ENCODE peak calls at places on chromosome 4, in four cellular contexts. Q is prostate gland, E is GM12891, M is breast epithelium. H is an unnamed sample.

GRCh38 chr4:120709986-120710385 is 212.5 kb downstream of the PRDM5 start:
- DNase-seq in Q (no peak), M (no peak), E (no peak), H (no peak)

GRCh38 chr4:150131581-150132228 is 53.5 kb downstream of the DCLK2 start:
- DNase-seq in Q (no peak), E (no peak), M (no peak), H (no peak)

GRCh38 chr4:4395849-4396627 is 9.1 kb downstream of the NSG1 start:
- DNase-seq in M (no peak), E (no peak), Q (no peak), H (peak; percentile 50)

GRCh38 chr4:20418865-20419451 is 167.3 kb downstream of the SLIT2 start:
- DNase-seq in Q (peak; percentile 7), M (no peak), E (no peak), H (no peak)

GRCh38 chr4:8303485-8304281 is 34.1 kb downstream of the HTRA3 start:
- DNase-seq in E (no peak), M (no peak), Q (no peak), H (no peak)

GRCh38 chr4:168569066-168569908 is 72.4 kb downstream of the PALLD start:
- DNase-seq in E (no peak), M (peak; percentile 32), Q (peak; percentile 21), H (no peak)

GRCh38 chr4:175469519-175469918 is 342.5 kb downstream of the GPM6A start:
- DNase-seq in E (no peak), Q (no peak), M (no peak), H (no peak)

GRCh38 chr4:98682719-98683118 is 24.3 kb upstream of the TSPAN5 start:
- DNase-seq in E (no peak), Q (no peak), M (no peak), H (no peak)

GRCh38 chr4:40755609-40756008 is 5.9 kb downstream of the NSUN7 start:
- DNase-seq in Q (no peak), E (no peak), M (no peak), H (no peak)

GRCh38 chr4:38563703-38564490 is 100.1 kb upstream of the KLF3 start:
- DNase-seq in E (no peak), Q (peak; percentile 24), M (no peak), H (no peak)

GRCh38 chr4:154084864-154085263 is 296.0 kb upstream of the SFRP2 start:
- DNase-seq in E (no peak), Q (no peak), M (no peak), H (no peak)

GRCh38 chr4:26197018-26197779 is 123.6 kb upstream of the RBPJ start:
- DNase-seq in M (peak; percentile 56), Q (no peak), E (peak; percentile 42), H (peak; percentile 46)

GRCh38 chr4:102825261-102826071 is 1.9 kb downstream of the UBE2D3 start:
- DNase-seq in M (peak; percentile 42), Q (peak; percentile 39), E (no peak), H (no peak)
- TF ChIP-seq POLR2A in M (peak; percentile 29), Q (peak; percentile 46), E (peak; percentile 12), H (peak; percentile 37)

GRCh38 chr4:17066972-17067371 is 168.5 kb upstream of the LDB2 start:
- DNase-seq in E (no peak), M (no peak), Q (no peak), H (no peak)
- TF ChIP-seq POLR2AphosphoS5 in E (no peak), M (no peak), Q (no peak), H (no peak)

GRCh38 chr4:1984406-1985191 is 24.2 kb downstream of the NELFA start:
- DNase-seq in M (no peak), E (no peak), Q (no peak), H (no peak)
- TF ChIP-seq POLR2A in M (no peak), E (no peak), Q (no peak), H (no peak)

GRCh38 chr4:159106636-159107035 is 3.8 kb downstream of the RAPGEF2 start:
- DNase-seq in E (no peak), Q (no peak), M (no peak), H (no peak)
- TF ChIP-seq POLR2AphosphoS5 in E (no peak), Q (no peak), M (no peak), H (no peak)

DNA sequence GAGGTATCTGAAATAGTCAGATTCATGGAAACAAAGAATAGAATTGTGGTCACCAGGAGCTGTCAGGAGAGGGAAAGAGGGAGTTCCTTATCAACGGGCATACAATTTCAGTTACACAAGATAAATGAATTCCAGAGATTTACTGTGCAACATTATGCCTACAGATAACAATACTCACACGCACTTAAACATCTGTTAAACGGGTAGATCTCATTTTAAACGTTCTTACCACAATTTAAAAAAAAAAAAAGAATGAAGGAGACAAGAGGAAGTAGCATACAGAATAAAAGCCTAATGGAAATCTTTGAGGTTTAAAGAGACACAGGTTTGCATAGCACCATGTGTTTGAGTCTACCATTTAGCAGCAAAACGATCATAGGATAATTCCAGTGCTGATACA is 298.0 kb downstream of the DKK2 start:
- DNase-seq in Q (no peak), M (no peak), E (no peak), H (no peak)
- TF ChIP-seq POLR2A in Q (no peak), M (no peak), E (no peak), H (no peak)

DNA sequence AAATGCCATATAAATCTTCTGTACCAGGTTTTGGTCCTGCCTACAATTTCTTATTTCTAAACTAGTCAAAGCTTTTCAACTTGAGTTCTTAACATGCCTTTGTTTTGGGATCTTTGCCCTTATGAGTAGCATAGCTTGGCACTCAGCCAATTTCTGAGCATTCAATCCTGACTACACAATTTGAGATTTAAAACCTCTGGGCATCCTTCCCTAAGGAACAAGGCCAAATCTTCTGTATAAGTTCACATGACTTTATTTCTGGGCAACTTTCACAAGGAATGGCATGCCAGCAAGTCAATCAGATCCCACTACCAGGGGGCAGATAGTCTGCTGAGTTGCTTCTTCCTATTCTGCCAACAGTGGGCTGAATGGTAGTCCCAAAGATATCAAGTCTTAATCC is 254.2 kb downstream of the ADAMTS3 start:
- DNase-seq in M (no peak), Q (peak; percentile 62), E (no peak), H (no peak)
- TF ChIP-seq POLR2AphosphoS5 in M (no peak), Q (peak; percentile 13), E (no peak), H (no peak)

DNA sequence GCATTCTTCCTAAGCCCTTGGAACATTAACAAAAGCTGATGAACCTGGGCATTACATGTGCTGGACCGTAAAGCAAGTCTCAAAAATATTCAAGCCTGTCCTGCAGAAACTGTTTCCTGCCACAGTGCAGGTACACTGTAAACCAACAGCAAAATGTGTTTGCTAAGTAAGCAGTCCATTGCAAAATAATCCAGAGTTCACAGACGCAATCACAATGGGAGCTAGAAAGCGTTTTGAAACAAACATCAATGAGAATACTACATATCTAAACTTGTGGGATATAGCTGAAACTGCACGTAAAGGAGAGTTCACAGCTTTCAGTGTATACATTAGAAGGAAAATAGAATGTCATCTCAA is 61.6 kb downstream of the RGS12 start:
- DNase-seq in M (no peak), Q (no peak), E (no peak), H (no peak)
- TF ChIP-seq POLR2A in M (no peak), Q (no peak), E (no peak), H (no peak)